ENCODE peak calls at places on chromosome 3, in five cellular contexts. W is SK-N-SH, S is tibial artery, K is ELF-1, I is astrocyte of the spinal cord. F is an unnamed sample.

GRCh38 chr3:43582876-43583275 is 38.9 kb downstream of the ANO10 start:
- DNase-seq in W (no peak), S (no peak), K (no peak), I (no peak), F (no peak)

GRCh38 chr3:124560406-124561215 is 169.6 kb upstream of the UMPS start:
- DNase-seq in W (no peak), S (no peak), K (peak), I (no peak), F (no peak)

GRCh38 chr3:123807820-123808219 is 76.3 kb downstream of the MYLK start:
- DNase-seq in W (peak), S (no peak), K (no peak), I (no peak), F (peak)

GRCh38 chr3:55490194-55490913 is 3.2 kb upstream of the WNT5A start:
- DNase-seq in W (no peak), S (no peak), K (no peak), I (peak), F (no peak)

GRCh38 chr3:127805026-127805753 is 17.1 kb downstream of the MGLL start:
- DNase-seq in W (no peak), S (no peak), K (no peak), I (no peak), F (no peak)

GRCh38 chr3:57982561-57983243 is 25.5 kb upstream of the FLNB start:
- DNase-seq in W (no peak), S (no peak), K (no peak), I (no peak), F (no peak)

GRCh38 chr3:47070770-47071169 is 91.3 kb downstream of the NBEAL2 start:
- DNase-seq in W (no peak), S (no peak), K (no peak), I (no peak), F (no peak)

GRCh38 chr3:67109651-67110204 is 111.6 kb downstream of the KBTBD8 start:
- DNase-seq in W (peak), S (no peak), K (peak), I (peak), F (peak)

GRCh38 chr3:146589899-146590508 is 15.1 kb downstream of the PLSCR5 start:
- DNase-seq in W (peak), S (no peak), K (no peak), I (peak), F (peak)

GRCh38 chr3:48999085-48999858 is 7.9 kb upstream of the WDR6 start:
- DNase-seq in W (no peak), S (no peak), K (no peak), I (no peak), F (no peak)

GRCh38 chr3:42161050-42161935 is 70.1 kb downstream of the TRAK1 start:
- DNase-seq in W (no peak), S (no peak), K (no peak), I (peak), F (peak)

GRCh38 chr3:183252973-183253363 is at the start of gene B3GNT5:
- DNase-seq in W (peak), S (no peak), K (peak), I (peak), F (no peak)

GRCh38 chr3:178518660-178519396 is 17.4 kb upstream of the KCNMB2 start:
- DNase-seq in W (no peak), S (no peak), K (no peak), I (no peak), F (no peak)

GRCh38 chr3:194995922-194996321 is 275.0 kb downstream of the XXYLT1 start:
- DNase-seq in W (no peak), S (no peak), K (no peak), I (no peak), F (no peak)

GRCh38 chr3:55440406-55440708 is 46.7 kb downstream of the WNT5A start:
- DNase-seq in W (no peak), S (no peak), K (no peak), I (peak), F (no peak)

GRCh38 chr3:177131927-177132636 is 65.2 kb downstream of the TBL1XR1 start:
- DNase-seq in W (no peak), S (no peak), K (no peak), I (no peak), F (no peak)

GRCh38 chr3:25335429-25335828 is 92.6 kb upstream of the RARB start:
- DNase-seq in W (no peak), S (no peak), K (no peak), I (no peak), F (no peak)

GRCh38 chr3:177733233-177733632 is 536.0 kb upstream of the TBL1XR1 start:
- DNase-seq in W (no peak), S (no peak), K (no peak), I (no peak), F (no peak)

F was measured in dermis blood vessel endothelial cell.